ENCODE peak calls at places on chromosomes 11 and 22, in four cellular contexts. O, J, P and A are unnamed samples.

GRCh38 chr11:57779275-57779674 is 17.7 kb downstream of the CTNND1 start:
- DNase-seq in O (peak; percentile 60), J (no peak), P (no peak), A (no peak)

GRCh38 chr22:46262449-46263207 is 515 bp downstream of the PKDREJ start:
- DNase-seq in O (peak; percentile 74), J (peak; percentile 60), P (peak; percentile 53), A (peak; percentile 20)

GRCh38 chr11:77107950-77108349 is 5.3 kb downstream of the OMP start:
- DNase-seq in O (no peak), J (peak; percentile 91), P (no peak), A (no peak)

GRCh38 chr11:77813256-77813655 is 7.3 kb downstream of the RSF1 start:
- DNase-seq in O (no peak), J (peak; percentile 8), P (no peak), A (no peak)

GRCh38 chr22:24043957-24044356 is 32.9 kb downstream of the CABIN1 start:
- DNase-seq in O (no peak), J (no peak), P (no peak), A (no peak)

GRCh38 chr22:38941488-38941987 is 15.9 kb upstream of the APOBEC3A start:
- DNase-seq in O (peak; percentile 0), J (no peak), P (no peak), A (no peak)

GRCh38 chr22:19603767-19604166 is 79.6 kb upstream of the CLDN5 start:
- DNase-seq in O (no peak), J (no peak), P (no peak), A (no peak)

GRCh38 chr11:58004664-58005063 is 19.0 kb upstream of the OR9Q1 start:
- DNase-seq in O (no peak), J (no peak), P (no peak), A (no peak)

GRCh38 chr11:132523929-132524328 is 1008.4 kb downstream of the OPCML start:
- DNase-seq in O (no peak), J (no peak), P (no peak), A (no peak)

GRCh38 chr11:83039566-83039965 is 32.1 kb downstream of the RAB30 start:
- DNase-seq in O (no peak), J (no peak), P (no peak), A (no peak)

GRCh38 chr22:44645083-44645482 is 56.9 kb upstream of the PRR5 start:
- DNase-seq in O (no peak), J (no peak), P (no peak), A (no peak)

GRCh38 chr11:134405841-134406240 is 6.2 kb downstream of the B3GAT1 start:
- DNase-seq in O (no peak), J (no peak), P (no peak), A (no peak)

GRCh38 chr11:113317297-113317696 is 2.9 kb downstream of the TTC12 start:
- DNase-seq in O (no peak), J (no peak), P (no peak), A (no peak)

GRCh38 chr22:17258015-17258827 is 39.0 kb upstream of the ADA2 start:
- DNase-seq in O (peak; percentile 88), J (peak; percentile 37), P (peak; percentile 68), A (no peak)

GRCh38 chr11:107951105-107951504 is 22.9 kb downstream of the RAB39A start:
- DNase-seq in O (no peak), J (no peak), P (no peak), A (no peak)

GRCh38 chr11:18253222-18253621 is 4.8 kb upstream of the SAA2 start:
- DNase-seq in O (no peak), J (no peak), P (no peak), A (no peak)

GRCh38 chr11:103604310-103604709 is 432.1 kb upstream of the DDI1 start:
- DNase-seq in O (no peak), J (no peak), P (no peak), A (no peak)

GRCh38 chr11:88101881-88102594 is 73.2 kb downstream of the RAB38 start:
- DNase-seq in O (no peak), J (no peak), P (no peak), A (no peak)

GRCh38 chr11:69131644-69132300 is 24.0 kb upstream of the SMIM38 start:
- DNase-seq in O (peak; percentile 91), J (peak; percentile 73), P (peak; percentile 81), A (no peak)

GRCh38 chr11:69230856-69231425 is 63.0 kb upstream of the MYEOV start:
- DNase-seq in O (no peak), J (no peak), P (peak; percentile 40), A (no peak)

GRCh38 chr22:36253523-36254490 is 874 bp downstream of the APOL1 start:
- DNase-seq in O (no peak), J (peak; percentile 47), P (peak; percentile 39), A (no peak)

GRCh38 chr11:80023416-80023815 is 582.6 kb upstream of the TENM4 start:
- DNase-seq in O (no peak), J (no peak), P (no peak), A (no peak)

GRCh38 chr11:126311464-126312291 is 7.8 kb downstream of the DCPS start:
- DNase-seq in O (no peak), J (no peak), P (no peak), A (no peak)

GRCh38 chr11:91163619-91164451 is 941.0 kb upstream of the CHORDC1 start:
- DNase-seq in O (no peak), J (peak; percentile 74), P (no peak), A (no peak)

GRCh38 chr11:66543263-66544107 is 2.4 kb downstream of the ZDHHC24 start:
- DNase-seq in O (peak; percentile 52), J (peak; percentile 47), P (no peak), A (peak; percentile 67)

GRCh38 chr11:73201888-73202810 is 15.9 kb upstream of the P2RY2 start:
- DNase-seq in O (no peak), J (no peak), P (peak; percentile 33), A (no peak)

GRCh38 chr22:24413271-24413670 is 14.1 kb upstream of the ADORA2A start:
- DNase-seq in O (no peak), J (no peak), P (no peak), A (no peak)

GRCh38 chr11:16395601-16396000 is 39.3 kb upstream of the SOX6 start:
- DNase-seq in O (no peak), J (no peak), P (no peak), A (no peak)
- H3K27me3 ChIP-seq in O (peaks cover 95% of the 10 kb centered on the region), J (no peaks in the 10 kb centered on the region), P (no peaks in the 10 kb centered on the region), A (no peaks in the 10 kb centered on the region)

GRCh38 chr11:11280826-11281225 is 72.2 kb downstream of the CSNK2A3 start:
- DNase-seq in O (no peak), J (no peak), P (no peak), A (no peak)

GRCh38 chr11:11281626-11282025 is 71.4 kb downstream of the CSNK2A3 start:
- DNase-seq in O (no peak), J (no peak), P (no peak), A (no peak)

GRCh38 chr11:11284481-11284880 is 68.6 kb downstream of the CSNK2A3 start:
- DNase-seq in O (no peak), J (no peak), P (no peak), A (no peak)

DNA sequence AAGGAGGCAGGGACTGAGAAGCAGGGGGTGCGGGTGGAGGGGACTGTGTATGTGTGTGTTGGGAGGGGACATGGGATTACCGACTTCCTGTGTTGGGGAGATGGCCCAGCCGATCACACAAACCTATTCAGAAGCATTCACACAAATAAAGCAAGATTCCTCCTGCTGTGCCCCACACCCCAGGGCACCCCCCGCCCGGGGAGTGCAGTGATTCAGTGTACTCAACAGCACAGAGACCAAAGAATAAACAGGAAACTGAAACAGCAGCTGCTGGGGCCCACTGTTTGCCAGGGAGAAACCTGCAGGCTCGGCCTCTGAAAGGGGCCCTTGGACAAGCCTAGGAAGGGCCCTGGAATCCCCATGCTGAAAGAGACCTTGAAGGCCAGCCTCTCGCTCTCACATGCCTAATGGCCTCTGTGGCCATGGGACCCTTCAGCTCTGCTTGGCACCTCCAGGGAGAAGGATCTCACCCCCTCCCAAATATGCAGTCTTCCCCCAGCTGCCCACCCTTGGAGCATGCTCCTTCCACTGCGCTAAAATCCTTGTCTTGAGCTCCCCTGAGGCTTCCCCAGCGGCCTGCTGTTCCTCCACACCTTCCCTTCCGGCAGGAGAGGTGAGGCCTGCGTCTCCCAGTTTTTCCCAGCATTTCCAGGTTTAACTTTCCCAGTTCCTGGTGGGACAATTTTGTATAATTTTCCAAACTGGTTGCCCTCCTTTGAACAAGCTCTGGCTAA is 72.9 kb downstream of the CSNK2A3 start:
- DNase-seq in O (no peak), J (peak; percentile 42), P (no peak), A (no peak)
- H3K27ac ChIP-seq in O (no peak overlapping the region), J (no peak overlapping the region), P (no peak overlapping the region), A (no peak overlapping the region)

GRCh38 chr11:1672613-1673400 is 24.2 kb upstream of the KRTAP5-6 start:
- DNase-seq in O (no peak), J (no peak), P (no peak), A (no peak)
- H3K27me3 ChIP-seq in O (peaks cover 78% of the 10 kb centered on the region), J (peaks cover 7% of the 10 kb centered on the region), P (peaks cover 48% of the 10 kb centered on the region), A (peaks cover 6% of the 10 kb centered on the region)

DNA sequence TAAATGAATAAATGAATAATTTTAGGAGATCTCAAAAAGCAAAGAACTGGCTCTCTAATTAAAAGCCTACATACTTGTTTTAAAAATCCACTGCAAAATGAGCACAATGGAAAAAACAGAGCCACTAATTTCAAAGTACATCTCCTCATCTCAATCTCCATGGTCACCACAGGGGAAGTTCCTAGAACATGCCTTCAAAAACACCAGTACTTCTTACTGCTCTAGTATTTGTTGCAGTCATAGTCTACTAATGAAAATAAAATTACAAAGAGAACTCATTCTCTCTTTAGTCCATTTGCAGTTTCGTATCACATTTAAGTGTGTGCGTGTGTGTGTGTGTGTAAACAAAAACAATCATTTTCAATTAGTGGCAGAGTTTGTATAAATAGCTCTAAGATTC is 54.0 kb downstream of the PIK3C2A start:
- DNase-seq in O (no peak), J (no peak), P (no peak), A (no peak)
- H3K27ac ChIP-seq in O (peak overlapping the region; percentile 41), J (no peak overlapping the region), P (no peak overlapping the region), A (no peak overlapping the region)

GRCh38 chr11:15074206-15075161 is 1.1 kb downstream of the CALCB start:
- DNase-seq in O (peak; percentile 95), J (peak; percentile 67), P (peak; percentile 77), A (peak; percentile 75)

GRCh38 chr11:15071556-15072255 is 1.7 kb upstream of the CALCB start:
- DNase-seq in O (no peak), J (no peak), P (no peak), A (no peak)

GRCh38 chr11:15072551-15073143 is 746 bp upstream of the CALCB start:
- DNase-seq in O (no peak), J (no peak), P (no peak), A (no peak)

GRCh38 chr11:15075162-15075526 is 1.8 kb downstream of the CALCB start:
- DNase-seq in O (no peak), J (no peak), P (no peak), A (no peak)

DNA sequence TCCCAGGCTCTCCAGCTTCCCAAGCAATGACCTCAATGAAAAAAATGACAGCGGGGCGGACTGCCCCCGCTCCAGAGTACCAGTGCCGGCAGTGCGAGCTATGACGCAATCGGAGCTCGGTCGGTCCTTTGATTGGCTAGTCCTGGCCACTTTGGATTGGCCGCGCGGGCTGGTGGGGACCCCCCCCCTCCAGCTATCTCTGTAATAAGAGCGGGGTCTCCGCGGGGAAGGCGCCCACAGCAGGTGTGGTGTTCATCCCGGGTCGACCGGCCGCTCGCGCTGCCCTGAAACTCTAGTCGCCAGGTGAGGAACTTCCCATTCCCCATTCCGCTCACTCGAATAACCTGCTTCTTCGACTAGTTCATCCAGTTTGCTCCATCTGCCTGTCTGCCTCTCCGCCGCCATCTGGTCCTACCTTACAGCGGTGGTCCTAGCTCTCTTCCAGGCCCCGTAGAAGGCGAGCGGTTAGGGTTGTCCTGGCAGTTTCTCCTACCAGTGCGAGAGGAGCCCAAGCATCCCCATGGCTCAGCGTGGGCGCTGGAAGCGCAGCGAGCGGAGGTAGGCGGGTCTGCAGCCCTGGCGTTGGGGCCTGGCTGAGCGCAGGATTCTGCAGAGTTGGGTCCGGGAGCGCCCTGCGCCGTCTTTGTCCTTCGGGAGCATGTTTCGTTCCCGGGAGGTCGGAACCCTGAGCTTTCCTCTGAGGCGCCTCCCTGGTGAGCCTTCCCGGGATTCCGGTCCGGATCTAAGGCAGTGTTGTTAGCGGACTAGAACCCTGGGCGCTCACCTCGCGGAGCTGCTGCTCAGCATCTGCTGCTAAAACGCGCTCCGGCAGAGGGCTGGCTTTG is at the start of gene CALCB:
- DNase-seq in O (peak; percentile 75), J (peak; percentile 24), P (no peak), A (peak; percentile 25)
- H3K27me3 ChIP-seq in O (peaks cover 33% of the 10 kb centered on the region), J (peaks cover 8% of the 10 kb centered on the region), P (peaks cover 47% of the 10 kb centered on the region), A (no peaks in the 10 kb centered on the region)